ENCODE peak calls at places on chromosomes 1 and 21, in six cellular contexts. One of them, this sample, is unnamed.

GRCh38 chr1:13820456-13820855 is 120.5 kb downstream of the PRDM2 start:
- DNase-seq in H1: no peak
- DNase-seq in trophoblast cell: no peak
- DNase-seq in neuronal stem cell: no peak
- DNase-seq in H9: peak
- DNase-seq in mesenchymal stem cell: no peak
- DNase-seq in this sample: no peak

GRCh38 chr1:32801096-32801713 is 16.0 kb downstream of the YARS1 start:
- DNase-seq in H1: no peak
- DNase-seq in trophoblast cell: no peak
- DNase-seq in neuronal stem cell: no peak
- DNase-seq in H9: no peak
- DNase-seq in mesenchymal stem cell: peak
- DNase-seq in this sample: peak

GRCh38 chr1:160876311-160876710 is 8.7 kb downstream of the ITLN1 start:
- DNase-seq in H1: no peak
- DNase-seq in trophoblast cell: no peak
- DNase-seq in neuronal stem cell: no peak
- DNase-seq in H9: no peak
- DNase-seq in mesenchymal stem cell: no peak
- DNase-seq in this sample: no peak

GRCh38 chr21:18499761-18500376 is 96.3 kb upstream of the TMPRSS15 start:
- DNase-seq in H1: peak
- DNase-seq in trophoblast cell: peak
- DNase-seq in neuronal stem cell: peak
- DNase-seq in H9: no peak
- DNase-seq in mesenchymal stem cell: peak
- DNase-seq in this sample: peak

GRCh38 chr1:40092811-40093617 is 4.0 kb downstream of the PPT1 start:
- DNase-seq in H1: no peak
- DNase-seq in trophoblast cell: no peak
- DNase-seq in neuronal stem cell: no peak
- DNase-seq in H9: no peak
- DNase-seq in mesenchymal stem cell: peak
- DNase-seq in this sample: peak

GRCh38 chr1:91948501-91949355 is 473 bp upstream of the BRDT start:
- DNase-seq in H1: no peak
- DNase-seq in trophoblast cell: peak
- DNase-seq in neuronal stem cell: no peak
- DNase-seq in H9: peak
- DNase-seq in mesenchymal stem cell: no peak
- DNase-seq in this sample: no peak

GRCh38 chr1:170321113-170321512 is 175.4 kb downstream of the NTMT2 start:
- DNase-seq in H1: no peak
- DNase-seq in trophoblast cell: no peak
- DNase-seq in neuronal stem cell: no peak
- DNase-seq in H9: no peak
- DNase-seq in mesenchymal stem cell: peak
- DNase-seq in this sample: peak

GRCh38 chr1:226425431-226426031 is 17.6 kb upstream of the PARP1 start:
- DNase-seq in H1: no peak
- DNase-seq in trophoblast cell: no peak
- DNase-seq in neuronal stem cell: no peak
- DNase-seq in H9: no peak
- DNase-seq in mesenchymal stem cell: no peak
- DNase-seq in this sample: no peak

GRCh38 chr1:74396942-74397341 is 115.5 kb downstream of the LRRC53 start:
- DNase-seq in H1: no peak
- DNase-seq in trophoblast cell: no peak
- DNase-seq in neuronal stem cell: no peak
- DNase-seq in H9: no peak
- DNase-seq in mesenchymal stem cell: no peak
- DNase-seq in this sample: peak

GRCh38 chr1:72439036-72439435 is 156.7 kb upstream of the NEGR1 start:
- DNase-seq in H1: no peak
- DNase-seq in trophoblast cell: no peak
- DNase-seq in neuronal stem cell: no peak
- DNase-seq in H9: no peak
- DNase-seq in mesenchymal stem cell: no peak
- DNase-seq in this sample: peak

GRCh38 chr21:15730484-15731242 is 881 bp downstream of the USP25 start:
- DNase-seq in H1: no peak
- DNase-seq in trophoblast cell: peak
- DNase-seq in neuronal stem cell: peak
- DNase-seq in H9: no peak
- DNase-seq in mesenchymal stem cell: peak
- DNase-seq in this sample: no peak

GRCh38 chr21:34302496-34302895 is 61.3 kb upstream of the KCNE2 start:
- DNase-seq in H1: no peak
- DNase-seq in trophoblast cell: peak
- DNase-seq in neuronal stem cell: no peak
- DNase-seq in H9: no peak
- DNase-seq in mesenchymal stem cell: peak
- DNase-seq in this sample: peak

GRCh38 chr1:224640587-224640986 is 24.5 kb downstream of the CNIH3 start:
- DNase-seq in H1: no peak
- DNase-seq in trophoblast cell: no peak
- DNase-seq in neuronal stem cell: no peak
- DNase-seq in H9: no peak
- DNase-seq in mesenchymal stem cell: no peak
- DNase-seq in this sample: no peak

GRCh38 chr21:38323721-38324591 is 67.2 kb downstream of the KCNJ15 start:
- DNase-seq in H1: no peak
- DNase-seq in trophoblast cell: no peak
- DNase-seq in neuronal stem cell: no peak
- DNase-seq in H9: peak
- DNase-seq in mesenchymal stem cell: peak
- DNase-seq in this sample: peak

GRCh38 chr1:15352122-15352957 is 57.3 kb upstream of the EFHD2 start:
- DNase-seq in H1: no peak
- DNase-seq in trophoblast cell: peak
- DNase-seq in neuronal stem cell: no peak
- DNase-seq in H9: no peak
- DNase-seq in mesenchymal stem cell: peak
- DNase-seq in this sample: peak

GRCh38 chr21:35095859-35096291 is 46.8 kb upstream of the RUNX1 start:
- DNase-seq in H1: no peak
- DNase-seq in trophoblast cell: no peak
- DNase-seq in neuronal stem cell: no peak
- DNase-seq in H9: no peak
- DNase-seq in mesenchymal stem cell: no peak
- DNase-seq in this sample: peak

GRCh38 chr1:30313584-30313983 is 409.8 kb downstream of the MATN1 start:
- DNase-seq in H1: peak
- DNase-seq in trophoblast cell: no peak
- DNase-seq in neuronal stem cell: no peak
- DNase-seq in H9: no peak
- DNase-seq in mesenchymal stem cell: no peak
- DNase-seq in this sample: no peak

GRCh38 chr1:34549199-34549598 is 205.6 kb upstream of the GJB5 start:
- DNase-seq in H1: peak
- DNase-seq in trophoblast cell: peak
- DNase-seq in neuronal stem cell: no peak
- DNase-seq in H9: peak
- DNase-seq in mesenchymal stem cell: no peak
- DNase-seq in this sample: no peak

DNA sequence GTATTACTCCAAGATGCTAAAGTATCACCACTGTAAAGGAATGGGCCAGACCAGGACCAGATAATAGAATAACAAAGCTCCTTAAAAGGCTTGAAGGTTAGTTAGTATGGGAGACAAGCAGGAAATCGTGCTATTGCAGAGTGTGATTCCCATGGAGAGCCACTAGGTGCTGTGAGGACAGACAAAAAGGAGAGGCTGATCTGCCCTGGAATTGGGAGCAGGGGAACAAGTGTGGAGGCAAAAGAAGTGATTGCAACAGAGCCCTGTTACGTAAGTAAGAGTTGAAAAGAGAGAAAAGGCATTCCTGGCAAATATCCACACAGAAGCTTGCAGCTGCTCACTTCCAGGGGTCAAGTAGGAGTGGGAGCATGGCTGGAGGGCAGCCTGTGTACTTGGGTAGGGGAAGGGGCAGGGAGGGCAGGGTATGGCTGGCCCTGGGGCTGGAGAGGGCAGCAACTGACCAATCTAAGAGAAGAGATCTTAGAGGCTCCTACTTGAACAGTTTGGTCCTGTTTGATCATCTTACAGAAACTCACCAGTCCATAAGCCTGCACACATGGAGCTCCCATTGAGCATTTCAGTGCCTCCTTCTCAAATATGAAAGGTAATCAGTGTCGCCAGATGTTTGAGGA is 207.7 kb upstream of the GJB5 start:
- DNase-seq in H1: peak
- DNase-seq in trophoblast cell: peak
- DNase-seq in neuronal stem cell: no peak
- DNase-seq in H9: peak
- DNase-seq in mesenchymal stem cell: no peak
- DNase-seq in this sample: no peak
- H4K91ac ChIP-seq in H1: no peak
- H4K91ac ChIP-seq in trophoblast cell: no peak
- H4K91ac ChIP-seq in neuronal stem cell: no peak
- H4K91ac ChIP-seq in H9: no peak
- H4K91ac ChIP-seq in mesenchymal stem cell: peak
- H4K91ac ChIP-seq in this sample: no peak

DNA sequence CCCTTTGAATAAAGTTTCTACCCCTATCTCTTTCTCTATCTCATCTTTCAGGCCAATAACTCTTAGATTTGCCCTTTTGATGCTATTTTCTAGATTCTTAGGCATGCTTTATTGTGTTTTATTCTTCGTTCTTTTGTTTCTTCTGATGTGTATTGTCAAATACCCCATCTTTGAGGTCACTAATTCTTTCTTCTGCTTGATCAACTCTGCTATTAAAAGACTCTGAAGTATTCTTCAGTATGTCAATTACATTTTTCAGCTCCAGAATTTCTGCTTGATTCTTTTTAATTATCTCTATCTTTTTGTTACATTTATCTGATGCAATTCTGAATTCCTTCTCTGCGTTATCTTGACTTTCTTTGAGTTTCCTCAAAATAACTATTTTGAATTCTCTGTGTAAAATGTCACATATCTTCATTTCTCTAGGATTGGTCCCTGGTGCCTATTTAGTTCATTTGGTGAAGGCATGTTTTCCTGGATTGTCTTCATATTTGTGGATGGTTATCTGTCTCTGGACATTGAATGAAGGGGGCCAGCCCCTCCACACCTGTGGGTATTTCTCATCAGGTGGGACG is 11.2 kb upstream of the CYP2J2 start:
- DNase-seq in H1: no peak
- DNase-seq in trophoblast cell: peak
- DNase-seq in neuronal stem cell: no peak
- DNase-seq in H9: no peak
- DNase-seq in mesenchymal stem cell: no peak
- DNase-seq in this sample: no peak
- H4K91ac ChIP-seq in H1: no peak
- H4K91ac ChIP-seq in trophoblast cell: no peak
- H4K91ac ChIP-seq in neuronal stem cell: no peak
- H4K91ac ChIP-seq in H9: no peak
- H4K91ac ChIP-seq in mesenchymal stem cell: no peak
- H4K91ac ChIP-seq in this sample: no peak

GRCh38 chr21:27631471-27631870 is 664.6 kb upstream of the ADAMTS5 start:
- DNase-seq in H1: no peak
- DNase-seq in trophoblast cell: peak
- DNase-seq in neuronal stem cell: no peak
- DNase-seq in H9: no peak
- DNase-seq in mesenchymal stem cell: no peak
- DNase-seq in this sample: peak

GRCh38 chr21:27636671-27637070 is 669.8 kb upstream of the ADAMTS5 start:
- DNase-seq in H1: no peak
- DNase-seq in trophoblast cell: no peak
- DNase-seq in neuronal stem cell: no peak
- DNase-seq in H9: no peak
- DNase-seq in mesenchymal stem cell: no peak
- DNase-seq in this sample: no peak

GRCh38 chr21:27633631-27634030 is 666.7 kb upstream of the ADAMTS5 start:
- DNase-seq in H1: no peak
- DNase-seq in trophoblast cell: peak
- DNase-seq in neuronal stem cell: no peak
- DNase-seq in H9: no peak
- DNase-seq in mesenchymal stem cell: no peak
- DNase-seq in this sample: no peak
- H4K91ac ChIP-seq in H1: no peak
- H4K91ac ChIP-seq in trophoblast cell: no peak
- H4K91ac ChIP-seq in neuronal stem cell: no peak
- H4K91ac ChIP-seq in H9: no peak
- H4K91ac ChIP-seq in mesenchymal stem cell: no peak
- H4K91ac ChIP-seq in this sample: no peak

DNA sequence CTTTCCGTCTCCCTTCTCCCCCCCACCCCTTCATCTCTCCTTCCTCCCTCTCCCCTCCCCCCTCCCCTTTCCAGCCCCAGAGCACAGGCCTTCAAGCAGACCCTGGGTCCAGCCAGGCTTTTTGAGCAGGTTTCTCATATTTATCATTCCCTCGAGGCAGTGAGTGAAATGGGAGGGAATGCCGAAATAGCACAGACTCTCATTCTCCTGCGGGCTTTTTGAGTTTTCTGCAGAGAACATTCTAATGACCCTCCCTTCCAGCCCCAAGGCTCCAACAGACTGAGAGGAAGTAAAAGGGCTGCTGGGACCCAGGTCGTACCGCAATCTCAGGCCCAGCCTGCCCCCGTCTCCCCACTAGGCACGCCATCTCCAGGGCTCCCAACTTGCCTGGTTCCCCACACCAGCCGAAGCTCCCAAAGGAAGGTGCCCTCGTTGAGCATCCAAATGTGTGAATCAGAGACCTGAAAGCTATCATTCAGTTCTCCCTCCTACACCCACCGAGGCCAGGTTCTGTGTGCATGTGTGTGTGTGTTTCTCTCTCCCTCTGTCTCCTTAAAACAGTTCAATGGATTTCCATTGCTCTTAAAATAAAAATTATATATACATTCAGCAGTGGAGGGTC is 22.3 kb downstream of the ACTA1 start:
- DNase-seq in H1: no peak
- DNase-seq in trophoblast cell: peak
- DNase-seq in neuronal stem cell: no peak
- DNase-seq in H9: no peak
- DNase-seq in mesenchymal stem cell: no peak
- DNase-seq in this sample: no peak
- H4K91ac ChIP-seq in H1: peak
- H4K91ac ChIP-seq in trophoblast cell: no peak
- H4K91ac ChIP-seq in neuronal stem cell: no peak
- H4K91ac ChIP-seq in H9: no peak
- H4K91ac ChIP-seq in mesenchymal stem cell: no peak
- H4K91ac ChIP-seq in this sample: no peak

This sample was measured in IMR-90.